ENCODE peak calls at places on chromosomes 5 and 9, in eight cellular contexts. One of them, this sample, is unnamed.

GRCh38 chr5:127002390-127002789 is 28.0 kb downstream of the MARCHF3 start:
- DNase-seq in hepatocyte: no peak
- DNase-seq in GM23248: peak
- DNase-seq in astrocyte: peak
- DNase-seq in PC-3: no peak
- DNase-seq in PC-9: no peak
- DNase-seq in GM23338: no peak
- DNase-seq in HepG2: peak
- DNase-seq in this sample: peak

GRCh38 chr9:97315550-97315949 is 8.1 kb downstream of the CCDC180 start:
- DNase-seq in HepG2: no peak
- DNase-seq in astrocyte: no peak
- DNase-seq in GM23248: peak
- DNase-seq in PC-9: no peak
- DNase-seq in hepatocyte: peak
- DNase-seq in PC-3: no peak
- DNase-seq in GM23338: no peak
- DNase-seq in this sample: no peak

GRCh38 chr9:124596172-124596839 is 89.1 kb upstream of the NR5A1 start:
- DNase-seq in PC-3: no peak
- DNase-seq in PC-9: no peak
- DNase-seq in astrocyte: no peak
- DNase-seq in GM23248: no peak
- DNase-seq in GM23338: no peak
- DNase-seq in HepG2: no peak
- DNase-seq in hepatocyte: no peak
- DNase-seq in this sample: no peak

GRCh38 chr9:138016406-138017187 is 139.0 kb downstream of the CACNA1B start:
- DNase-seq in astrocyte: no peak
- DNase-seq in GM23338: no peak
- DNase-seq in hepatocyte: no peak
- DNase-seq in PC-3: no peak
- DNase-seq in HepG2: no peak
- DNase-seq in GM23248: no peak
- DNase-seq in PC-9: no peak
- DNase-seq in this sample: no peak

GRCh38 chr5:35598707-35599370 is 18.8 kb upstream of the SPEF2 start:
- DNase-seq in HepG2: peak
- DNase-seq in hepatocyte: peak
- DNase-seq in PC-3: peak
- DNase-seq in GM23338: peak
- DNase-seq in astrocyte: no peak
- DNase-seq in GM23248: no peak
- DNase-seq in PC-9: no peak
- DNase-seq in this sample: no peak

GRCh38 chr5:72451771-72452505 is 55.3 kb downstream of the ZNF366 start:
- DNase-seq in astrocyte: peak
- DNase-seq in GM23338: no peak
- DNase-seq in hepatocyte: peak
- DNase-seq in HepG2: no peak
- DNase-seq in GM23248: peak
- DNase-seq in PC-9: peak
- DNase-seq in PC-3: peak
- DNase-seq in this sample: peak

GRCh38 chr5:80738466-80738865 is 83.7 kb upstream of the DHFR start:
- DNase-seq in GM23338: no peak
- DNase-seq in astrocyte: peak
- DNase-seq in HepG2: no peak
- DNase-seq in GM23248: no peak
- DNase-seq in hepatocyte: no peak
- DNase-seq in PC-9: no peak
- DNase-seq in PC-3: no peak
- DNase-seq in this sample: no peak

GRCh38 chr5:165940541-165940940 is 2350.9 kb upstream of the WWC1 start:
- DNase-seq in GM23248: no peak
- DNase-seq in PC-3: no peak
- DNase-seq in astrocyte: no peak
- DNase-seq in PC-9: no peak
- DNase-seq in hepatocyte: no peak
- DNase-seq in HepG2: no peak
- DNase-seq in GM23338: no peak
- DNase-seq in this sample: no peak

GRCh38 chr5:159294921-159295320 is 31.8 kb downstream of the UBLCP1 start:
- DNase-seq in GM23338: no peak
- DNase-seq in hepatocyte: no peak
- DNase-seq in astrocyte: no peak
- DNase-seq in PC-9: no peak
- DNase-seq in HepG2: no peak
- DNase-seq in PC-3: no peak
- DNase-seq in GM23248: no peak
- DNase-seq in this sample: no peak

GRCh38 chr9:37036237-37037136 is 2.4 kb upstream of the PAX5 start:
- DNase-seq in PC-9: no peak
- DNase-seq in hepatocyte: peak
- DNase-seq in astrocyte: no peak
- DNase-seq in GM23248: peak
- DNase-seq in PC-3: peak
- DNase-seq in GM23338: peak
- DNase-seq in HepG2: no peak
- DNase-seq in this sample: peak

GRCh38 chr9:124163988-124164350 is 93.8 kb upstream of the NEK6 start:
- DNase-seq in GM23338: no peak
- DNase-seq in HepG2: no peak
- DNase-seq in astrocyte: no peak
- DNase-seq in PC-3: no peak
- DNase-seq in GM23248: no peak
- DNase-seq in PC-9: no peak
- DNase-seq in hepatocyte: no peak
- DNase-seq in this sample: no peak

GRCh38 chr5:103541567-103541966 is 21.0 kb downstream of the NUDT12 start:
- DNase-seq in PC-9: no peak
- DNase-seq in astrocyte: no peak
- DNase-seq in PC-3: no peak
- DNase-seq in hepatocyte: no peak
- DNase-seq in GM23338: no peak
- DNase-seq in GM23248: no peak
- DNase-seq in HepG2: no peak
- DNase-seq in this sample: no peak

GRCh38 chr5:177294632-177295031 is 8.9 kb downstream of the RAB24 start:
- DNase-seq in hepatocyte: no peak
- DNase-seq in astrocyte: no peak
- DNase-seq in PC-9: no peak
- DNase-seq in GM23248: no peak
- DNase-seq in GM23338: no peak
- DNase-seq in HepG2: no peak
- DNase-seq in PC-3: no peak
- DNase-seq in this sample: no peak

GRCh38 chr5:146758898-146759297 is 119.7 kb downstream of the PPP2R2B start:
- DNase-seq in HepG2: no peak
- DNase-seq in hepatocyte: no peak
- DNase-seq in PC-3: no peak
- DNase-seq in astrocyte: peak
- DNase-seq in PC-9: no peak
- DNase-seq in GM23248: no peak
- DNase-seq in GM23338: no peak
- DNase-seq in this sample: peak

GRCh38 chr5:5933651-5934050 is 444.7 kb downstream of the MED10 start:
- DNase-seq in GM23338: peak
- DNase-seq in hepatocyte: no peak
- DNase-seq in astrocyte: no peak
- DNase-seq in GM23248: no peak
- DNase-seq in PC-9: no peak
- DNase-seq in HepG2: no peak
- DNase-seq in PC-3: no peak
- DNase-seq in this sample: no peak

DNA sequence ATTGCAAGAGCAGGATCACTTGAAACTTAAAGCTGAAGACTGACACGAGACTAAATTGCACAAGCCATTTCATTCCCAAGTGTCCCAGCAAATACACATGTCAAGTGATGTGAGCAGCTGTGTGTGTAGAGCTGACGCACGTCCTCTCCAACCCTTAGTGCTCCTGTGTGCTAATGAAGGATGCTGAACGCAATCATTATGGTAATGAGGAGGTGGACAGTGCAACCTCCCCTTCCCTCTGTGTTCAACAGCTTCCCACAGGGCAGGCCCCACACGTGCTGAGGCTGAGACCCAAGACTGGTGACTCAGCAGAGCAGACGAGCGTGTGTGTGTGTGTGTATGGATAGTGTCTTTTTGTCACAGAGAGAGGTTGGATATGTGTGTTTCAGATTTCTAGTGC is 702.1 kb downstream of the SEMA5A start:
- DNase-seq in astrocyte: peak
- DNase-seq in HepG2: no peak
- DNase-seq in PC-3: no peak
- DNase-seq in GM23248: peak
- DNase-seq in hepatocyte: peak
- DNase-seq in GM23338: no peak
- DNase-seq in PC-9: no peak
- DNase-seq in this sample: peak
- H2AFZ ChIP-seq in astrocyte: peak
- H2AFZ ChIP-seq in HepG2: no peak
- H2AFZ ChIP-seq in PC-3: no peak
- H2AFZ ChIP-seq in GM23248: peak
- H2AFZ ChIP-seq in hepatocyte: peak
- H2AFZ ChIP-seq in GM23338: no peak
- H2AFZ ChIP-seq in PC-9: no peak
- H2AFZ ChIP-seq in this sample: peak

GRCh38 chr5:41194339-41194738 is 19.0 kb downstream of the C6 start:
- DNase-seq in astrocyte: no peak
- DNase-seq in GM23338: no peak
- DNase-seq in PC-9: no peak
- DNase-seq in PC-3: no peak
- DNase-seq in hepatocyte: no peak
- DNase-seq in GM23248: no peak
- DNase-seq in HepG2: no peak
- DNase-seq in this sample: no peak

GRCh38 chr5:41196197-41196596 is 17.1 kb downstream of the C6 start:
- DNase-seq in astrocyte: no peak
- DNase-seq in HepG2: no peak
- DNase-seq in PC-3: peak
- DNase-seq in PC-9: no peak
- DNase-seq in GM23248: no peak
- DNase-seq in GM23338: no peak
- DNase-seq in hepatocyte: no peak
- DNase-seq in this sample: no peak

GRCh38 chr5:41191249-41191648 is 22.1 kb downstream of the C6 start:
- DNase-seq in astrocyte: no peak
- DNase-seq in PC-9: no peak
- DNase-seq in hepatocyte: no peak
- DNase-seq in HepG2: no peak
- DNase-seq in PC-3: peak
- DNase-seq in GM23248: no peak
- DNase-seq in GM23338: no peak
- DNase-seq in this sample: no peak

GRCh38 chr5:41193462-41194166 is 19.7 kb downstream of the C6 start:
- DNase-seq in hepatocyte: peak
- DNase-seq in astrocyte: peak
- DNase-seq in PC-9: no peak
- DNase-seq in PC-3: peak
- DNase-seq in GM23248: peak
- DNase-seq in GM23338: no peak
- DNase-seq in HepG2: peak
- DNase-seq in this sample: peak

DNA sequence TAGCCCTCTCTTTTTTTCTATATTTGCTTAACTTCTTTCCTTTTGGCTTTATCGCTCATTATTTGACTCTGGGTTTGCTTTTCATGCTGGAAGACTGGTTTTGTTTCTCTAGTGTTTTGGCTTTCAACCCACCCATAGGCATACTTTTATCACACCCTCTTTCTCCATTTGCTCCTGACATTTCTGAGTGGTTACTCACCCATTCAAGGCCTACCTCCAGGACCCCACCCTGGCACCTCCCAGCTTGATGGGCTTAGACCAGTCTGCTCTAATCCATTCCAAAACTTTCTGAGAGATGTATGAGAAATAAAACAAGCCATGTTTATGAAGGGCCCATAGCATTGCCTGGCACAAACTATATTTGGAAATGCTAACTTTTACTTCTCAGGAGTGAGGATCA is 18.1 kb downstream of the C6 start:
- DNase-seq in hepatocyte: no peak
- DNase-seq in HepG2: no peak
- DNase-seq in GM23248: no peak
- DNase-seq in PC-9: no peak
- DNase-seq in PC-3: peak
- DNase-seq in astrocyte: no peak
- DNase-seq in GM23338: no peak
- DNase-seq in this sample: no peak
- H3K27ac ChIP-seq in hepatocyte: no peak
- H3K27ac ChIP-seq in HepG2: no peak
- H3K27ac ChIP-seq in GM23248: no peak
- H3K27ac ChIP-seq in PC-9: no peak
- H3K27ac ChIP-seq in PC-3: no peak
- H3K27ac ChIP-seq in astrocyte: no peak
- H3K27ac ChIP-seq in GM23338: no peak
- H3K27ac ChIP-seq in this sample: no peak

GRCh38 chr5:10760976-10761841 is at the start of gene DAP:
- DNase-seq in GM23338: peak
- DNase-seq in GM23248: peak
- DNase-seq in PC-3: peak
- DNase-seq in HepG2: peak
- DNase-seq in astrocyte: peak
- DNase-seq in PC-9: peak
- DNase-seq in hepatocyte: peak
- DNase-seq in this sample: peak
- TF ChIP-seq EZH2 in GM23338: no peak
- TF ChIP-seq EZH2 in GM23248: no peak
- TF ChIP-seq EZH2 in PC-3: no peak
- TF ChIP-seq EZH2 in HepG2: no peak
- TF ChIP-seq EZH2 in astrocyte: no peak
- TF ChIP-seq EZH2 in PC-9: no peak
- TF ChIP-seq EZH2 in hepatocyte: no peak
- TF ChIP-seq EZH2 in this sample: no peak

GRCh38 chr9:133491656-133491925 is 12.7 kb upstream of the SLC2A6 start:
- DNase-seq in astrocyte: no peak
- DNase-seq in PC-3: no peak
- DNase-seq in GM23338: no peak
- DNase-seq in hepatocyte: no peak
- DNase-seq in GM23248: no peak
- DNase-seq in HepG2: no peak
- DNase-seq in PC-9: no peak
- DNase-seq in this sample: no peak

GRCh38 chr9:133490201-133490681 is 11.3 kb upstream of the SLC2A6 start:
- DNase-seq in GM23338: no peak
- DNase-seq in PC-9: no peak
- DNase-seq in HepG2: no peak
- DNase-seq in hepatocyte: no peak
- DNase-seq in PC-3: no peak
- DNase-seq in GM23248: no peak
- DNase-seq in astrocyte: no peak
- DNase-seq in this sample: no peak

GRCh38 chr9:133492061-133493021 is 13.4 kb upstream of the SLC2A6 start:
- DNase-seq in astrocyte: no peak
- DNase-seq in hepatocyte: no peak
- DNase-seq in HepG2: no peak
- DNase-seq in PC-3: no peak
- DNase-seq in GM23248: peak
- DNase-seq in GM23338: no peak
- DNase-seq in PC-9: no peak
- DNase-seq in this sample: peak

GRCh38 chr9:133489253-133490190 is 10.6 kb upstream of the SLC2A6 start:
- DNase-seq in astrocyte: peak
- DNase-seq in GM23248: no peak
- DNase-seq in HepG2: no peak
- DNase-seq in PC-9: no peak
- DNase-seq in hepatocyte: no peak
- DNase-seq in PC-3: no peak
- DNase-seq in GM23338: no peak
- DNase-seq in this sample: peak

GRCh38 chr9:133490865-133491655 is 12.2 kb upstream of the SLC2A6 start:
- DNase-seq in PC-3: no peak
- DNase-seq in HepG2: no peak
- DNase-seq in GM23248: no peak
- DNase-seq in hepatocyte: no peak
- DNase-seq in PC-9: no peak
- DNase-seq in astrocyte: no peak
- DNase-seq in GM23338: no peak
- DNase-seq in this sample: no peak
- H2AFZ ChIP-seq in PC-3: no peak
- H2AFZ ChIP-seq in HepG2: no peak
- H2AFZ ChIP-seq in GM23248: no peak
- H2AFZ ChIP-seq in hepatocyte: no peak
- H2AFZ ChIP-seq in PC-9: no peak
- H2AFZ ChIP-seq in astrocyte: no peak
- H2AFZ ChIP-seq in GM23338: no peak
- H2AFZ ChIP-seq in this sample: no peak

This sample was measured in fibroblast of lung.